ENCODE peak calls at places on chromosomes 5 and 9, in eight cellular contexts. Q is NCI-H345; E is GM06990; J is NCI-H1694; L is stimulated activated CD8-positive, alpha-beta memory T cell treated with anti-CD3 and anti-CD28 coated beads, Interleukin-7, amount 100 ng/mL, for 4 hours; B is endothelial cell; H is stimulated activated CD4-positive, alpha-beta T cell treated with anti-CD3 and anti-CD28 coated beads, TNF-alpha, amount 100 ng/mL, for 4 hours; F is EL. P is an unnamed sample.

GRCh38 chr5:95959964-95960801 is 1.5 kb downstream of the ELL2 start:
- DNase-seq in Q (no peak), E (no peak), J (no peak), L (no peak), B (peak), H (no peak), F (peak), P (peak)

GRCh38 chr5:79878721-79879336 is 112.2 kb downstream of the MTX3 start:
- DNase-seq in Q (no peak), E (no peak), J (peak), L (no peak), B (peak), H (no peak), F (peak), P (peak)

GRCh38 chr5:1641041-1641440 is 117.3 kb upstream of the LPCAT1 start:
- DNase-seq in Q (no peak), E (no peak), J (no peak), L (no peak), B (no peak), H (no peak), F (no peak), P (no peak)

GRCh38 chr9:136614372-136614922 is 48.3 kb upstream of the EGFL7 start:
- DNase-seq in Q (no peak), E (no peak), J (no peak), L (no peak), B (no peak), H (no peak), F (peak), P (peak)

GRCh38 chr5:76693141-76693540 is 22.8 kb upstream of the F2R start:
- DNase-seq in Q (no peak), E (no peak), J (no peak), L (no peak), B (no peak), H (no peak), F (no peak), P (no peak)

GRCh38 chr9:99436636-99437035 is 214.6 kb downstream of the SEC61B start:
- DNase-seq in Q (no peak), E (no peak), J (no peak), L (no peak), B (no peak), H (no peak), F (no peak), P (no peak)

GRCh38 chr5:109905906-109906305 is 216.2 kb downstream of the MAN2A1 start:
- DNase-seq in Q (no peak), E (no peak), J (no peak), L (no peak), B (no peak), H (no peak), F (no peak), P (peak)

GRCh38 chr5:57488308-57488955 is 5.8 kb upstream of the ACTBL2 start:
- DNase-seq in Q (no peak), E (no peak), J (no peak), L (no peak), B (no peak), H (no peak), F (peak), P (peak)

GRCh38 chr5:1488882-1489680 is 34.7 kb downstream of the LPCAT1 start:
- DNase-seq in Q (no peak), E (peak), J (no peak), L (peak), B (no peak), H (no peak), F (peak), P (peak)

GRCh38 chr5:74630387-74631087 is 10.0 kb downstream of the ENC1 start:
- DNase-seq in Q (no peak), E (no peak), J (no peak), L (no peak), B (no peak), H (no peak), F (peak), P (peak)

GRCh38 chr9:96109718-96110351 is 192.1 kb downstream of the HSD17B3 start:
- DNase-seq in Q (no peak), E (no peak), J (no peak), L (no peak), B (no peak), H (no peak), F (peak), P (peak)

GRCh38 chr9:72896439-72896838 is 56.4 kb downstream of the ALDH1A1 start:
- DNase-seq in Q (no peak), E (no peak), J (no peak), L (no peak), B (no peak), H (no peak), F (no peak), P (no peak)

GRCh38 chr5:145921211-145921610 is 15.2 kb upstream of the SH3RF2 start:
- DNase-seq in Q (no peak), E (no peak), J (no peak), L (no peak), B (no peak), H (no peak), F (peak), P (peak)

GRCh38 chr5:45521067-45521466 is 175.1 kb downstream of the HCN1 start:
- DNase-seq in Q (no peak), E (no peak), J (peak), L (no peak), B (peak), H (no peak), F (no peak), P (peak)

GRCh38 chr5:168916266-168916665 is 337.1 kb upstream of the PANK3 start:
- DNase-seq in Q (no peak), E (no peak), J (no peak), L (no peak), B (no peak), H (no peak), F (peak), P (no peak)

GRCh38 chr9:36127652-36128244 is 8.8 kb upstream of the GLIPR2 start:
- DNase-seq in Q (no peak), E (no peak), J (no peak), L (no peak), B (no peak), H (no peak), F (no peak), P (no peak)

GRCh38 chr5:14464101-14464500 is 117.5 kb upstream of the OTULINL start:
- DNase-seq in Q (no peak), E (no peak), J (no peak), L (no peak), B (no peak), H (no peak), F (no peak), P (no peak)

GRCh38 chr9:31542384-31543055 is 841.9 kb upstream of the ACO1 start:
- DNase-seq in Q (peak), E (no peak), J (peak), L (no peak), B (peak), H (no peak), F (no peak), P (no peak)

GRCh38 chr5:146647656-146648199 is 131.7 kb upstream of the GPR151 start:
- DNase-seq in Q (peak), E (no peak), J (peak), L (no peak), B (no peak), H (no peak), F (peak), P (no peak)

GRCh38 chr9:69085523-69086283 is 50.2 kb downstream of the FXN start:
- DNase-seq in Q (no peak), E (no peak), J (no peak), L (no peak), B (no peak), H (no peak), F (peak), P (no peak)

GRCh38 chr5:179120951-179121666 is 60.9 kb downstream of the ZNF354C start:
- DNase-seq in Q (no peak), E (no peak), J (no peak), L (no peak), B (no peak), H (no peak), F (no peak), P (no peak)

GRCh38 chr5:56585973-56586740 is 229.2 kb upstream of the MAP3K1 start:
- DNase-seq in Q (peak), E (no peak), J (no peak), L (no peak), B (peak), H (no peak), F (no peak), P (no peak)

GRCh38 chr9:16640649-16641048 is 229.8 kb downstream of the BNC2 start:
- DNase-seq in Q (no peak), E (no peak), J (no peak), L (no peak), B (no peak), H (no peak), F (peak), P (peak)

GRCh38 chr5:128904815-128905214 is 60.5 kb upstream of the SLC27A6 start:
- DNase-seq in Q (no peak), E (no peak), J (no peak), L (no peak), B (no peak), H (no peak), F (no peak), P (no peak)

GRCh38 chr9:28648723-28649122 is 1075.4 kb upstream of the C9orf72 start:
- DNase-seq in Q (no peak), E (no peak), J (peak), L (no peak), B (no peak), H (no peak), F (no peak), P (no peak)

P was measured in ELR.